ENCODE peak calls at places on chromosome 12, in eight cellular contexts. D is LoVo; H is NCI-H1092 treated with DMSO at 0.1 percent for 48 hours; X is EL; R is stimulated activated CD4-positive, alpha-beta T cell treated with anti-CD3 and anti-CD28 coated beads, Interleukin-12 subunit alpha, Interleukin-12 subunit beta, amount 100 ng/mL, for 48 hours; I is D721Med; Y is astrocyte of the spinal cord; F is RPMI7951. T is an unnamed sample.
A peak's percentile ranks its signal among the peaks of the same experiment; 100 is the strongest.

GRCh38 chr12:120292661-120293531 is at the start of gene RNU4-1:
- DNase-seq in D (peak; percentile 91), H (peak; percentile 88), X (peak; percentile 99), R (peak; percentile 80), I (no peak), Y (peak; percentile 97), F (peak; percentile 95), T (peak; percentile 76)

GRCh38 chr12:117039891-117040309 is 59.3 kb downstream of the TESC start:
- DNase-seq in D (no peak), H (no peak), X (no peak), R (no peak), I (no peak), Y (no peak), F (no peak), T (no peak)

GRCh38 chr12:5458229-5459050 is 26.5 kb downstream of the NTF3 start:
- DNase-seq in D (peak; percentile 20), H (no peak), X (no peak), R (no peak), I (no peak), Y (no peak), F (no peak), T (no peak)

GRCh38 chr12:65725376-65725775 is 98.9 kb upstream of the HMGA2 start:
- DNase-seq in D (no peak), H (no peak), X (peak; percentile 69), R (no peak), I (no peak), Y (peak; percentile 41), F (peak; percentile 60), T (no peak)

GRCh38 chr12:29314421-29314820 is 66.6 kb downstream of the ERGIC2 start:
- DNase-seq in D (no peak), H (peak; percentile 2), X (no peak), R (no peak), I (no peak), Y (no peak), F (no peak), T (no peak)

GRCh38 chr12:4908694-4909396 is 860 bp upstream of the KCNA1 start:
- DNase-seq in D (no peak), H (peak; percentile 73), X (peak; percentile 7), R (no peak), I (peak; percentile 42), Y (no peak), F (no peak), T (no peak)

GRCh38 chr12:133129368-133130037 is 571 bp downstream of the ZNF891 start:
- DNase-seq in D (no peak), H (peak; percentile 48), X (no peak), R (no peak), I (no peak), Y (no peak), F (peak; percentile 46), T (no peak)

GRCh38 chr12:128956755-128957154 is 103.5 kb downstream of the GLT1D1 start:
- DNase-seq in D (no peak), H (no peak), X (no peak), R (no peak), I (no peak), Y (no peak), F (no peak), T (no peak)

GRCh38 chr12:48865441-48866290 is at the start of gene RND1:
- DNase-seq in D (peak; percentile 98), H (peak; percentile 88), X (peak; percentile 93), R (peak; percentile 78), I (peak; percentile 66), Y (peak; percentile 90), F (peak; percentile 88), T (peak; percentile 80)

GRCh38 chr12:108599541-108599940 is 1.7 kb upstream of the TMEM119 start:
- DNase-seq in D (no peak), H (no peak), X (no peak), R (no peak), I (no peak), Y (no peak), F (no peak), T (no peak)

GRCh38 chr12:11862794-11863193 is 207.9 kb upstream of the BCL2L14 start:
- DNase-seq in D (no peak), H (no peak), X (no peak), R (no peak), I (no peak), Y (peak; percentile 65), F (peak; percentile 82), T (no peak)

GRCh38 chr12:6821271-6821673 is 349 bp upstream of the GPR162 start:
- DNase-seq in D (no peak), H (peak; percentile 65), X (peak; percentile 79), R (no peak), I (peak; percentile 76), Y (peak; percentile 67), F (peak; percentile 65), T (peak; percentile 57)

GRCh38 chr12:3101309-3102022 is 24.3 kb downstream of the TSPAN9 start:
- DNase-seq in D (no peak), H (no peak), X (peak; percentile 29), R (no peak), I (no peak), Y (no peak), F (peak; percentile 77), T (no peak)

GRCh38 chr12:93571854-93572711 is at the start of gene SOCS2:
- DNase-seq in D (peak; percentile 47), H (no peak), X (peak; percentile 61), R (no peak), I (no peak), Y (no peak), F (peak; percentile 15), T (peak; percentile 24)

GRCh38 chr12:69688496-69689427 is 10.3 kb downstream of the BEST3 start:
- DNase-seq in D (peak; percentile 93), H (no peak), X (peak; percentile 97), R (no peak), I (no peak), Y (peak; percentile 96), F (peak; percentile 97), T (peak; percentile 10)

GRCh38 chr12:26746315-26746714 is 86.7 kb downstream of the ITPR2 start:
- DNase-seq in D (no peak), H (no peak), X (peak; percentile 85), R (no peak), I (no peak), Y (peak; percentile 84), F (peak; percentile 78), T (no peak)

GRCh38 chr12:47977772-47978597 is 14.6 kb downstream of the TMEM106C start:
- DNase-seq in D (no peak), H (no peak), X (no peak), R (no peak), I (no peak), Y (no peak), F (no peak), T (no peak)

T was measured in tibial nerve.